ENCODE peak calls at places on chromosome 22, in four cellular contexts. One of them, this sample, is unnamed.

GRCh38 chr22:29733362-29734322 is 13.8 kb downstream of the CABP7 start:
- DNase-seq in GM10248: no peak
- DNase-seq in fibroblast of the aortic adventitia: no peak
- DNase-seq in colonic mucosa: peak; percentile 39
- DNase-seq in this sample: no peak

GRCh38 chr22:20904008-20904979 is 12.9 kb upstream of the CRKL start:
- DNase-seq in GM10248: no peak
- DNase-seq in fibroblast of the aortic adventitia: peak; percentile 99
- DNase-seq in colonic mucosa: no peak
- DNase-seq in this sample: no peak

GRCh38 chr22:39384750-39385480 is 14.7 kb upstream of the TAB1 start:
- DNase-seq in GM10248: peak; percentile 47
- DNase-seq in fibroblast of the aortic adventitia: no peak
- DNase-seq in colonic mucosa: no peak
- DNase-seq in this sample: no peak

GRCh38 chr22:27913162-27913741 is 5.8 kb downstream of the PITPNB start:
- DNase-seq in GM10248: peak; percentile 17
- DNase-seq in fibroblast of the aortic adventitia: peak; percentile 71
- DNase-seq in colonic mucosa: no peak
- DNase-seq in this sample: no peak

GRCh38 chr22:18042685-18043084 is 18.3 kb upstream of the MICAL3 start:
- DNase-seq in GM10248: no peak
- DNase-seq in fibroblast of the aortic adventitia: no peak
- DNase-seq in colonic mucosa: no peak
- DNase-seq in this sample: no peak

GRCh38 chr22:30348395-30348794 is 8.3 kb downstream of the SF3A1 start:
- DNase-seq in GM10248: no peak
- DNase-seq in fibroblast of the aortic adventitia: no peak
- DNase-seq in colonic mucosa: no peak
- DNase-seq in this sample: no peak

GRCh38 chr22:28815101-28815500 is 14.7 kb upstream of the XBP1 start:
- DNase-seq in GM10248: no peak
- DNase-seq in fibroblast of the aortic adventitia: no peak
- DNase-seq in colonic mucosa: no peak
- DNase-seq in this sample: no peak

GRCh38 chr22:19052941-19053551 is 69.2 kb downstream of the DGCR2 start:
- DNase-seq in GM10248: no peak
- DNase-seq in fibroblast of the aortic adventitia: no peak
- DNase-seq in colonic mucosa: no peak
- DNase-seq in this sample: no peak

GRCh38 chr22:20926243-20926642 is 9.0 kb downstream of the CRKL start:
- DNase-seq in GM10248: no peak
- DNase-seq in fibroblast of the aortic adventitia: no peak
- DNase-seq in colonic mucosa: no peak
- DNase-seq in this sample: no peak

GRCh38 chr22:27720860-27721259 is 80.7 kb downstream of the MN1 start:
- DNase-seq in GM10248: no peak
- DNase-seq in fibroblast of the aortic adventitia: no peak
- DNase-seq in colonic mucosa: no peak
- DNase-seq in this sample: no peak

GRCh38 chr22:22410121-22410520 is 98.4 kb downstream of the ZNF280B start:
- DNase-seq in GM10248: no peak
- DNase-seq in fibroblast of the aortic adventitia: no peak
- DNase-seq in colonic mucosa: no peak
- DNase-seq in this sample: no peak
- TF ChIP-seq CTCF in GM10248: no peak
- TF ChIP-seq CTCF in fibroblast of the aortic adventitia: no peak
- TF ChIP-seq CTCF in colonic mucosa: no peak
- TF ChIP-seq CTCF in this sample: no peak

GRCh38 chr22:37898441-37899181 is 7.5 kb upstream of the MICALL1 start:
- DNase-seq in GM10248: no peak
- DNase-seq in fibroblast of the aortic adventitia: no peak
- DNase-seq in colonic mucosa: no peak
- DNase-seq in this sample: no peak
- TF ChIP-seq CTCF in GM10248: no peak
- TF ChIP-seq CTCF in fibroblast of the aortic adventitia: no peak
- TF ChIP-seq CTCF in colonic mucosa: no peak
- TF ChIP-seq CTCF in this sample: no peak

DNA sequence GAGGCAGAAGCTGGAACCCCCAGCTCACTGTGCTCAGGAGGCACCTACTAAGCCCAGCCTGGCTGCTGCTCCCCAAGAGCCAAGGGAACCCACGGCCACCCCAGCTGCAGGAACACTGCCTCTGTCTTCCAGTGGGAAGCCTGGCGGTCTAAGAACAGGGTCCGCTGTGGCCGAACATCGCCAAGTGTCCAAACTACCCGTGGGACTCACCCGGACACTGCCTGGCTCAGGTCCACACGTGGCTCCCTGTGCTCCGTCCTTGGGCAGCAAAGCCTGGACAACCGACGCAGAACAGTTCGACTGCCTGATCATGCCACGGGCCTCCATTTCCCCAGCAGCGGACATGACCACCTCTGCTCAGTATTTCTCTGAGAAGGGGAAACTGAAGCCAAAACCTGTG is 747.0 kb downstream of the BRD1 start:
- DNase-seq in GM10248: no peak
- DNase-seq in fibroblast of the aortic adventitia: no peak
- DNase-seq in colonic mucosa: no peak
- DNase-seq in this sample: no peak
- TF ChIP-seq CTCF in GM10248: no peak
- TF ChIP-seq CTCF in fibroblast of the aortic adventitia: no peak
- TF ChIP-seq CTCF in colonic mucosa: no peak
- TF ChIP-seq CTCF in this sample: no peak

GRCh38 chr22:45009881-45010531 is at the start of gene PHF21B:
- DNase-seq in GM10248: peak; percentile 49
- DNase-seq in fibroblast of the aortic adventitia: peak; percentile 15
- DNase-seq in colonic mucosa: peak; percentile 20
- DNase-seq in this sample: peak; percentile 56

GRCh38 chr22:45010532-45010900 is 711 bp upstream of the PHF21B start:
- DNase-seq in GM10248: no peak
- DNase-seq in fibroblast of the aortic adventitia: no peak
- DNase-seq in colonic mucosa: no peak
- DNase-seq in this sample: no peak

GRCh38 chr22:45007247-45007945 is 2.4 kb downstream of the PHF21B start:
- DNase-seq in GM10248: no peak
- DNase-seq in fibroblast of the aortic adventitia: no peak
- DNase-seq in colonic mucosa: no peak
- DNase-seq in this sample: no peak

GRCh38 chr22:45007946-45008852 is 1.6 kb downstream of the PHF21B start:
- DNase-seq in GM10248: no peak
- DNase-seq in fibroblast of the aortic adventitia: no peak
- DNase-seq in colonic mucosa: no peak
- DNase-seq in this sample: no peak

GRCh38 chr22:45008853-45009751 is 703 bp downstream of the PHF21B start:
- DNase-seq in GM10248: no peak
- DNase-seq in fibroblast of the aortic adventitia: no peak
- DNase-seq in colonic mucosa: no peak
- DNase-seq in this sample: no peak
- TF ChIP-seq CTCF in GM10248: no peak
- TF ChIP-seq CTCF in fibroblast of the aortic adventitia: no peak
- TF ChIP-seq CTCF in colonic mucosa: no peak
- TF ChIP-seq CTCF in this sample: no peak

GRCh38 chr22:45309422-45310227 is at the start of gene FAM118A:
- DNase-seq in GM10248: peak; percentile 98
- DNase-seq in fibroblast of the aortic adventitia: peak; percentile 89
- DNase-seq in colonic mucosa: peak; percentile 97
- DNase-seq in this sample: peak; percentile 53
- TF ChIP-seq CTCF in GM10248: no peak
- TF ChIP-seq CTCF in fibroblast of the aortic adventitia: no peak
- TF ChIP-seq CTCF in colonic mucosa: no peak
- TF ChIP-seq CTCF in this sample: no peak

GRCh38 chr22:25900880-25901279 is 158.9 kb downstream of the MYO18B start:
- DNase-seq in GM10248: no peak
- DNase-seq in fibroblast of the aortic adventitia: no peak
- DNase-seq in colonic mucosa: no peak
- DNase-seq in this sample: no peak

GRCh38 chr22:25902402-25902801 is 160.4 kb downstream of the MYO18B start:
- DNase-seq in GM10248: no peak
- DNase-seq in fibroblast of the aortic adventitia: no peak
- DNase-seq in colonic mucosa: no peak
- DNase-seq in this sample: no peak

GRCh38 chr22:25899566-25899965 is 157.6 kb downstream of the MYO18B start:
- DNase-seq in GM10248: no peak
- DNase-seq in fibroblast of the aortic adventitia: no peak
- DNase-seq in colonic mucosa: no peak
- DNase-seq in this sample: no peak

GRCh38 chr22:25900390-25900789 is 158.4 kb downstream of the MYO18B start:
- DNase-seq in GM10248: no peak
- DNase-seq in fibroblast of the aortic adventitia: no peak
- DNase-seq in colonic mucosa: no peak
- DNase-seq in this sample: no peak

GRCh38 chr22:25903294-25903693 is 161.3 kb downstream of the MYO18B start:
- DNase-seq in GM10248: no peak
- DNase-seq in fibroblast of the aortic adventitia: no peak
- DNase-seq in colonic mucosa: no peak
- DNase-seq in this sample: no peak
- TF ChIP-seq CTCF in GM10248: peak; percentile 1
- TF ChIP-seq CTCF in fibroblast of the aortic adventitia: no peak
- TF ChIP-seq CTCF in colonic mucosa: no peak
- TF ChIP-seq CTCF in this sample: peak; percentile 16

GRCh38 chr22:31550871-31551370 is 54.6 kb downstream of the SFI1 start:
- DNase-seq in GM10248: no peak
- DNase-seq in fibroblast of the aortic adventitia: no peak
- DNase-seq in colonic mucosa: no peak
- DNase-seq in this sample: no peak

GRCh38 chr22:31561970-31562369 is 65.6 kb downstream of the SFI1 start:
- DNase-seq in GM10248: no peak
- DNase-seq in fibroblast of the aortic adventitia: no peak
- DNase-seq in colonic mucosa: no peak
- DNase-seq in this sample: no peak

GRCh38 chr22:31561238-31561887 is 65.0 kb downstream of the SFI1 start:
- DNase-seq in GM10248: peak; percentile 67
- DNase-seq in fibroblast of the aortic adventitia: peak; percentile 79
- DNase-seq in colonic mucosa: peak; percentile 83
- DNase-seq in this sample: peak; percentile 40

GRCh38 chr22:31556627-31557203 is 60.4 kb downstream of the SFI1 start:
- DNase-seq in GM10248: no peak
- DNase-seq in fibroblast of the aortic adventitia: peak; percentile 62
- DNase-seq in colonic mucosa: no peak
- DNase-seq in this sample: no peak
- TF ChIP-seq CTCF in GM10248: peak; percentile 23
- TF ChIP-seq CTCF in fibroblast of the aortic adventitia: peak; percentile 74
- TF ChIP-seq CTCF in colonic mucosa: peak; percentile 41
- TF ChIP-seq CTCF in this sample: peak; percentile 67